ENCODE peak calls at places on chromosomes 5 and 9, in seven cellular contexts. G is GM12878, A is HCT116, Z is H1, L is A549, S is HepG2, Q is endothelial cell of umbilical vein. V is an unnamed sample.

GRCh38 chr5:55853818-55854217 is 2.7 kb downstream of the IL31RA start:
- DNase-seq in G (no peak), A (no peak), Z (no peak), L (no peak), S (no peak), Q (peak; percentile 54), V (no peak)

GRCh38 chr5:167244583-167244982 is 1046.9 kb upstream of the WWC1 start:
- DNase-seq in G (no peak), A (no peak), Z (peak; percentile 65), L (no peak), S (no peak), Q (no peak), V (peak; percentile 8)

GRCh38 chr5:119276976-119277375 is 78.8 kb upstream of the TNFAIP8 start:
- DNase-seq in G (no peak), A (no peak), Z (no peak), L (no peak), S (no peak), Q (no peak), V (no peak)

GRCh38 chr9:36039696-36040095 is 3.0 kb downstream of the RECK start:
- DNase-seq in G (no peak), A (no peak), Z (no peak), L (no peak), S (no peak), Q (no peak), V (no peak)

GRCh38 chr9:69933445-69933844 is 110.2 kb upstream of the MAMDC2 start:
- DNase-seq in G (no peak), A (no peak), Z (no peak), L (no peak), S (no peak), Q (no peak), V (no peak)

GRCh38 chr9:134624827-134625181 is 16.8 kb upstream of the COL5A1 start:
- DNase-seq in G (no peak), A (peak; percentile 18), Z (no peak), L (peak; percentile 71), S (no peak), Q (peak; percentile 42), V (no peak)

GRCh38 chr5:74546796-74547195 is 93.7 kb downstream of the ENC1 start:
- DNase-seq in G (no peak), A (no peak), Z (no peak), L (no peak), S (no peak), Q (no peak), V (no peak)

GRCh38 chr5:58452566-58453258 is 7.2 kb downstream of the PLK2 start:
- DNase-seq in G (no peak), A (no peak), Z (no peak), L (peak; percentile 54), S (no peak), Q (peak; percentile 55), V (no peak)

GRCh38 chr5:142840591-142840990 is 70.4 kb downstream of the ARHGAP26 start:
- DNase-seq in G (no peak), A (no peak), Z (no peak), L (peak; percentile 48), S (no peak), Q (no peak), V (no peak)

GRCh38 chr5:154172785-154173184 is 17.7 kb upstream of the GALNT10 start:
- DNase-seq in G (no peak), A (no peak), Z (no peak), L (no peak), S (no peak), Q (no peak), V (no peak)

GRCh38 chr5:54455413-54456157 is at the start of gene HSPB3:
- DNase-seq in G (no peak), A (no peak), Z (no peak), L (no peak), S (no peak), Q (no peak), V (no peak)

GRCh38 chr5:134463991-134464760 is 52.5 kb upstream of the CDKN2AIPNL start:
- DNase-seq in G (no peak), A (no peak), Z (no peak), L (no peak), S (no peak), Q (no peak), V (peak; percentile 22)

GRCh38 chr5:1481266-1481998 is 36.2 kb upstream of the SLC6A3 start:
- DNase-seq in G (no peak), A (no peak), Z (no peak), L (no peak), S (no peak), Q (no peak), V (no peak)

GRCh38 chr5:15823413-15823812 is 323.4 kb downstream of the FBXL7 start:
- DNase-seq in G (no peak), A (no peak), Z (no peak), L (no peak), S (no peak), Q (no peak), V (no peak)

GRCh38 chr9:69047331-69047730 is 11.8 kb downstream of the FXN start:
- DNase-seq in G (no peak), A (no peak), Z (no peak), L (no peak), S (no peak), Q (peak; percentile 25), V (peak; percentile 2)

GRCh38 chr5:150400020-150400326 is 12.7 kb downstream of the CD74 start:
- DNase-seq in G (no peak), A (no peak), Z (no peak), L (no peak), S (no peak), Q (no peak), V (no peak)

GRCh38 chr5:142758803-142759145 is 11.4 kb upstream of the ARHGAP26 start:
- DNase-seq in G (no peak), A (no peak), Z (no peak), L (no peak), S (no peak), Q (no peak), V (no peak)

GRCh38 chr5:100654895-100655294 is 119.7 kb downstream of the FAM174A start:
- DNase-seq in G (no peak), A (no peak), Z (no peak), L (no peak), S (no peak), Q (no peak), V (no peak)

GRCh38 chr9:121698627-121699270 is 47.3 kb downstream of the DAB2IP start:
- DNase-seq in G (no peak), A (no peak), Z (peak; percentile 86), L (no peak), S (no peak), Q (no peak), V (no peak)

GRCh38 chr9:82202808-82203207 is 214.2 kb downstream of the SPATA31D1 start:
- DNase-seq in G (no peak), A (no peak), Z (no peak), L (no peak), S (no peak), Q (no peak), V (no peak)

GRCh38 chr5:34717426-34718327 is 61.5 kb downstream of the RAI14 start:
- DNase-seq in G (no peak), A (no peak), Z (peak; percentile 63), L (peak; percentile 47), S (no peak), Q (peak; percentile 96), V (no peak)

GRCh38 chr5:167626341-167627118 is 664.9 kb upstream of the WWC1 start:
- DNase-seq in G (no peak), A (no peak), Z (no peak), L (no peak), S (no peak), Q (no peak), V (no peak)

GRCh38 chr9:32918628-32919027 is 82.8 kb downstream of the APTX start:
- DNase-seq in G (no peak), A (no peak), Z (no peak), L (no peak), S (no peak), Q (no peak), V (no peak)

GRCh38 chr5:34534237-34535108 is 121.7 kb upstream of the RAI14 start:
- DNase-seq in G (peak; percentile 24), A (no peak), Z (no peak), L (no peak), S (peak; percentile 14), Q (peak; percentile 50), V (no peak)

GRCh38 chr5:173831196-173831914 is 56.8 kb upstream of the CPEB4 start:
- DNase-seq in G (no peak), A (no peak), Z (no peak), L (peak; percentile 14), S (no peak), Q (no peak), V (no peak)

GRCh38 chr5:79346420-79346824 is 110.5 kb downstream of the JMY start:
- DNase-seq in G (no peak), A (peak; percentile 56), Z (no peak), L (peak; percentile 66), S (no peak), Q (no peak), V (peak; percentile 44)

GRCh38 chr5:139954462-139954861 is 88.6 kb downstream of the NRG2 start:
- DNase-seq in G (no peak), A (no peak), Z (no peak), L (no peak), S (no peak), Q (no peak), V (no peak)
- TF ChIP-seq CTCF in G (no peak), A (no peak), Z (no peak), L (no peak), S (no peak), Q (no peak), V (no peak)

GRCh38 chr9:131423171-131423581 is 29.3 kb downstream of the PRRC2B start:
- DNase-seq in G (peak; percentile 20), A (no peak), Z (no peak), L (peak; percentile 56), S (no peak), Q (peak; percentile 91), V (no peak)
- TF ChIP-seq MAX in G (no peak), A (no peak), Z (peak; percentile 47), L (no peak), S (no peak), Q (no peak), V (no peak)

GRCh38 chr9:133054966-133055365 is 6.8 kb upstream of the CEL start:
- DNase-seq in G (no peak), A (no peak), Z (no peak), L (no peak), S (no peak), Q (no peak), V (no peak)

GRCh38 chr9:133057006-133057405 is 4.8 kb upstream of the CEL start:
- DNase-seq in G (no peak), A (no peak), Z (no peak), L (no peak), S (no peak), Q (no peak), V (no peak)

GRCh38 chr9:133054194-133054890 is 7.4 kb upstream of the CEL start:
- DNase-seq in G (no peak), A (no peak), Z (no peak), L (no peak), S (no peak), Q (no peak), V (no peak)

GRCh38 chr9:133056533-133056932 is 5.2 kb upstream of the CEL start:
- DNase-seq in G (no peak), A (no peak), Z (no peak), L (no peak), S (no peak), Q (no peak), V (no peak)

GRCh38 chr9:133055788-133056420 is 5.9 kb upstream of the CEL start:
- DNase-seq in G (no peak), A (no peak), Z (no peak), L (no peak), S (no peak), Q (no peak), V (no peak)
- TF ChIP-seq POLR2A in G (no peak), A (no peak), Z (no peak), L (no peak), S (no peak), Q (no peak), V (no peak)

GRCh38 chr5:38666668-38667498 is 110.4 kb upstream of the LIFR start:
- DNase-seq in G (no peak), A (peak; percentile 19), Z (peak; percentile 48), L (peak; percentile 46), S (peak; percentile 25), Q (peak; percentile 67), V (peak; percentile 33)
- TF ChIP-seq CTCF in G (peak; percentile 24), A (peak; percentile 80), Z (peak; percentile 67), L (peak; percentile 48), S (peak; percentile 73), Q (peak; percentile 65), V (peak; percentile 73)

V was measured in NB4.